ENCODE peak calls at places on chromosomes 5 and 9, in ten cellular contexts. Q is colonic mucosa, L is nephron progenitor cell, C is kidney, P is MCF 10A, Y is endothelial cell, N is fibroblast of the aortic adventitia, K is tibial nerve, S is gastrocnemius medialis, D is coronary artery. Z is an unnamed sample.

GRCh38 chr9:21710792-21711191 is 91.6 kb upstream of the MTAP start:
- DNase-seq in K (no peak), Y (no peak), D (no peak), P (no peak), S (no peak), N (no peak), L (no peak), Q (no peak), C (no peak), Z (no peak)

GRCh38 chr9:72579880-72580570 is 58.6 kb downstream of the TMC1 start:
- DNase-seq in C (no peak), N (peak), Y (no peak), P (peak), D (no peak), K (no peak), L (no peak), Q (no peak), S (no peak), Z (no peak)

GRCh38 chr9:113882636-113883164 is 6.6 kb downstream of the ZNF618 start:
- DNase-seq in S (no peak), L (no peak), C (no peak), P (no peak), K (no peak), N (peak), Q (no peak), Y (no peak), D (no peak), Z (no peak)

GRCh38 chr5:89735108-89735507 is 674.4 kb downstream of the CETN3 start:
- DNase-seq in Q (no peak), S (no peak), P (peak), C (no peak), N (peak), K (no peak), L (no peak), Y (no peak), D (no peak), Z (no peak)

GRCh38 chr5:100840364-100840763 is 62.7 kb downstream of the ST8SIA4 start:
- DNase-seq in K (no peak), P (peak), Y (no peak), C (no peak), L (no peak), Q (no peak), D (no peak), S (no peak), N (peak), Z (no peak)

GRCh38 chr5:93433422-93433821 is 147.6 kb downstream of the NR2F1-AS1 start:
- DNase-seq in S (no peak), C (no peak), N (peak), K (no peak), L (no peak), Q (no peak), P (peak), Y (no peak), D (no peak), Z (no peak)

GRCh38 chr9:127943746-127944145 is 6.1 kb upstream of the DPM2 start:
- DNase-seq in Y (peak), S (peak), N (peak), D (no peak), K (peak), C (peak), L (peak), Q (peak), P (peak), Z (peak)

GRCh38 chr9:21473236-21473635 is 8.9 kb downstream of the IFNE start:
- DNase-seq in N (no peak), C (no peak), Q (no peak), S (no peak), L (no peak), K (no peak), Y (no peak), P (no peak), D (no peak), Z (no peak)

GRCh38 chr5:41793156-41793770 is 77.0 kb downstream of the OXCT1 start:
- DNase-seq in D (no peak), N (peak), C (no peak), P (peak), K (no peak), S (no peak), Y (no peak), Q (no peak), L (no peak), Z (no peak)

GRCh38 chr9:135501261-135502167 is 1.0 kb downstream of the MRPS2 start:
- DNase-seq in L (no peak), P (no peak), Q (peak), K (no peak), C (peak), S (no peak), N (no peak), Y (no peak), D (no peak), Z (no peak)

GRCh38 chr9:99400184-99400731 is 178.2 kb downstream of the SEC61B start:
- DNase-seq in D (no peak), Q (no peak), C (peak), Y (no peak), S (no peak), L (no peak), P (no peak), N (no peak), K (no peak), Z (no peak)

GRCh38 chr5:167759411-167759821 is 532.0 kb upstream of the WWC1 start:
- DNase-seq in K (no peak), Q (no peak), C (no peak), N (peak), S (no peak), Y (no peak), P (peak), L (no peak), D (no peak), Z (no peak)

GRCh38 chr9:134182554-134183219 is 18.3 kb upstream of the RNU6ATAC start:
- DNase-seq in K (peak), C (peak), S (no peak), P (no peak), D (no peak), Y (no peak), N (peak), L (no peak), Q (no peak), Z (no peak)

GRCh38 chr5:3249401-3249800 is 346.2 kb upstream of the IRX1 start:
- DNase-seq in C (no peak), K (no peak), L (no peak), N (no peak), D (no peak), S (no peak), Y (no peak), P (no peak), Q (no peak), Z (no peak)

GRCh38 chr5:94872526-94872925 is 254.1 kb downstream of the SLF1 start:
- DNase-seq in S (no peak), Y (no peak), P (no peak), L (no peak), N (no peak), Q (no peak), D (no peak), K (no peak), C (no peak), Z (no peak)

GRCh38 chr5:3373391-3373790 is 222.2 kb upstream of the IRX1 start:
- DNase-seq in P (no peak), S (no peak), Q (no peak), L (no peak), Y (no peak), C (no peak), N (no peak), K (no peak), D (peak), Z (no peak)

GRCh38 chr5:53434566-53434965 is 45.9 kb upstream of the FST start:
- DNase-seq in Y (no peak), N (peak), L (no peak), D (no peak), Q (no peak), K (no peak), C (no peak), P (no peak), S (no peak), Z (no peak)

GRCh38 chr9:107425110-107426025 is 64.2 kb downstream of the KLF4 start:
- DNase-seq in Q (peak), D (peak), P (peak), C (peak), Y (peak), S (peak), N (peak), L (peak), K (peak), Z (peak)

GRCh38 chr9:4088680-4089079 is 211.2 kb downstream of the GLIS3 start:
- DNase-seq in Q (no peak), N (no peak), P (no peak), C (no peak), S (no peak), L (no peak), K (no peak), D (no peak), Y (no peak), Z (no peak)

GRCh38 chr9:134158753-134159392 is 5.5 kb downstream of the RNU6ATAC start:
- DNase-seq in L (no peak), N (no peak), C (no peak), Y (no peak), D (no peak), S (no peak), K (no peak), Q (no peak), P (no peak), Z (no peak)

GRCh38 chr9:77271023-77271690 is 93.8 kb downstream of the VPS13A start:
- DNase-seq in P (peak), Q (no peak), S (no peak), K (no peak), C (no peak), L (no peak), N (no peak), Y (no peak), D (no peak), Z (no peak)

GRCh38 chr5:2749514-2750025 is 1.9 kb downstream of the IRX2 start:
- DNase-seq in C (no peak), K (no peak), L (no peak), Q (no peak), S (no peak), P (peak), Y (no peak), D (peak), N (no peak), Z (no peak)

GRCh38 chr9:69658987-69659677 is 13.0 kb downstream of the APBA1 start:
- DNase-seq in P (no peak), N (no peak), L (no peak), K (no peak), Y (no peak), S (no peak), D (no peak), Q (no peak), C (no peak), Z (no peak)

GRCh38 chr5:147558826-147559225 is 49.0 kb upstream of the DPYSL3 start:
- DNase-seq in D (no peak), Q (peak), Y (peak), K (peak), N (peak), C (no peak), L (peak), P (peak), S (peak), Z (no peak)

GRCh38 chr9:8622871-8623270 is 823.3 kb upstream of the DMAC1 start:
- DNase-seq in K (no peak), N (no peak), S (no peak), Q (no peak), P (no peak), Y (no peak), L (no peak), C (no peak), D (no peak), Z (no peak)

GRCh38 chr9:72983056-72983455 is 30.2 kb upstream of the ALDH1A1 start:
- DNase-seq in C (no peak), S (no peak), L (no peak), Y (no peak), K (no peak), Q (no peak), D (no peak), N (no peak), P (no peak), Z (no peak)

GRCh38 chr5:74199436-74200210 is 440.9 kb downstream of the ENC1 start:
- DNase-seq in Q (no peak), C (no peak), Y (no peak), N (peak), P (no peak), L (no peak), D (no peak), S (no peak), K (no peak), Z (no peak)

GRCh38 chr9:131642496-131643083 is 97.3 kb downstream of the PRRT1B start:
- DNase-seq in S (no peak), Q (peak), D (no peak), K (no peak), L (no peak), C (no peak), N (no peak), Y (no peak), P (no peak), Z (no peak)

GRCh38 chr5:72556351-72557146 is 49.3 kb upstream of the ZNF366 start:
- DNase-seq in S (peak), Q (peak), P (no peak), L (peak), N (peak), Y (peak), D (no peak), K (peak), C (peak), Z (peak)
- TF ChIP-seq CTCF in S (no peak), Q (no peak), P (no peak), L (peak), N (no peak), Y (peak), D (no peak), K (no peak), C (no peak), Z (no peak)

GRCh38 chr5:9269024-9269423 is 276.9 kb downstream of the SEMA5A start:
- DNase-seq in K (no peak), S (no peak), L (no peak), P (peak), C (no peak), N (no peak), Y (no peak), D (no peak), Q (no peak), Z (no peak)
- TF ChIP-seq CTCF in K (no peak), S (no peak), L (no peak), P (no peak), C (no peak), N (no peak), Y (no peak), D (no peak), Q (no peak), Z (no peak)

GRCh38 chr9:32966036-32966435 is 35.4 kb downstream of the APTX start:
- DNase-seq in L (no peak), N (peak), S (no peak), Y (no peak), K (no peak), C (no peak), D (no peak), Q (no peak), P (no peak), Z (no peak)

GRCh38 chr9:32970554-32970953 is 30.9 kb downstream of the APTX start:
- DNase-seq in Q (no peak), C (no peak), D (no peak), L (no peak), K (no peak), P (no peak), S (no peak), N (no peak), Y (no peak), Z (no peak)

GRCh38 chr9:32969270-32969669 is 32.2 kb downstream of the APTX start:
- DNase-seq in C (no peak), Q (no peak), N (no peak), L (no peak), K (no peak), P (no peak), D (no peak), S (no peak), Y (no peak), Z (no peak)

DNA sequence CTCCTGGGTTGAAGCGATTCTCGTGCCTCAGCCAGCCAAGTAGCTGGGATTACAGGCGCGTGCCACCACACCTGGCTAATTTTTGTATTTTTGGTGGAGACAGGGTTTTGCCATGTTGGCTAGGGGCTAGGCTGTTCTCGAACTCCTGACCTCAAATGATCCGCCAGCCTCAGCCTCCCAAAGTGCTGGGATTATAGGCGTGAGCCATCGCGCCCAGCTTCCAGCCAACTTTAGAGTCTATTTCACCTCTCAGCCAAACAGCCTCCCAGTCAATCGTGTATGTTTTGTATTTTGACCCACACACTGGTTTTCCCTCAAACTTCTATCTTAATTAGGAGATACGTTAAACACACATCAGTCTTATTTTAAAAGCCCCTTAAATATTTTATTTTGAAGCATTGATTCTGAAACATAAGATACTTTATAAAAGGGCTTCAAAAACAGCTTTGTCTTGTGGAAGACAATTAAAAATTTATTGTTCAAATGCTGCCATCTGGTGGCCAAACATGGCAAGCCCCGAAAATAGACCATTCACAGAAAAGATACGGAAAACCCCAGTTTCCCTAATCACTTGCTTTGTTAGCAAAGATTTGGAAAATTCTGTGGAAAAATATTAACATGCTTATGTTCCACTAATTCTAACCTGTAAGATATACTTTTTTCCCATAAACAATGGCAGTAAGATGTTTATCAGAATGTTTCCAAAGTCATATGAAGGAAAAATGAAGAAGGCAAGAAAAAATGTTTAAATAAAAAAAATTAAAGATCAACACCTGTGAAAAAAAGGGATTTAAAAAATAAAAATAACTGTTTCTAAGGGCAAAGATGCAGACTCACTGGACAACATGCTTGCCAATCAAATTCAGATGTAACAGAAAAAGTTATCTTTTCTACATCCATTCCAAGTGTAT is 33.1 kb downstream of the APTX start:
- DNase-seq in S (peak), Q (peak), N (peak), Y (peak), P (peak), C (no peak), L (peak), D (no peak), K (peak), Z (no peak)
- TF ChIP-seq CTCF in S (peak), Q (peak), N (peak), Y (peak), P (peak), C (peak), L (peak), D (peak), K (peak), Z (no peak)

DNA sequence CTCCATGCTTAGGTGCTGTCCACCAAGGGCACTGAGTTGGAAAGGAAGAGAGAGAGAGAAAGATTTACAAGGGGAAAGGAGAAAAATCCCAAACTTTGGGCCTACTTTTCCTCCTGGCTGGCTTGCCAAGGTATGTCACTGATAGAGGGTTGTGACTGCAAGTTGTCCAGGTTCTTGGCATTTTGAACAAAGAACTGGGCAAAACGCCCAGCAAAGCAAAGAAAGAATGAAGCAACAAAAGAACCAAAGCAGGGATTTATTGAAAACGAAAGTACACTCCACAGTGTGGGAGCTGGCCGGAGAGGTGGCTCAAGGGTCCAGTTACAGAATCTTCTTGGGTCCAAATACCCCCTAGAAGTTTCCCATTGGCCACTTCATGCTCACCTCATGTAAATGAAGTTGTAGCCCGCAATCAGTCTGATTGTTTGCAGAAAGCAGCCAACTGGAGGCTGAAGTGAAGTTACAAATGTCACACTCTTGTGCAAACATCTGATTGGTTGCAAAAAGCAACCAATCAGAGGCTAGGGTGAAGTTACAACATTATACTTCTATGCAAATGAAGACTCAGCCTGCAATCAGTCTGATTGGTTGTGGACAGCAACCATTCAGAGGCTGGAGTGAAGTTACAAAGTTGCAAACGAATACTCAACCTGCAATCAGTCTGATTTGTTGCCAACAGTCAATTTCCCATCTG is 263.5 kb downstream of the YTHDC2 start:
- DNase-seq in C (no peak), S (no peak), N (peak), K (no peak), L (no peak), D (no peak), Y (no peak), P (peak), Q (no peak), Z (no peak)
- TF ChIP-seq CTCF in C (no peak), S (no peak), N (no peak), K (no peak), L (no peak), D (no peak), Y (no peak), P (no peak), Q (no peak), Z (no peak)

GRCh38 chr5:149035282-149035882 is 27.5 kb downstream of the SH3TC2 start:
- DNase-seq in N (peak), L (peak), Q (peak), P (peak), C (peak), K (peak), Y (peak), D (no peak), S (peak), Z (peak)
- TF ChIP-seq CTCF in N (peak), L (peak), Q (peak), P (peak), C (peak), K (peak), Y (peak), D (peak), S (peak), Z (no peak)

DNA sequence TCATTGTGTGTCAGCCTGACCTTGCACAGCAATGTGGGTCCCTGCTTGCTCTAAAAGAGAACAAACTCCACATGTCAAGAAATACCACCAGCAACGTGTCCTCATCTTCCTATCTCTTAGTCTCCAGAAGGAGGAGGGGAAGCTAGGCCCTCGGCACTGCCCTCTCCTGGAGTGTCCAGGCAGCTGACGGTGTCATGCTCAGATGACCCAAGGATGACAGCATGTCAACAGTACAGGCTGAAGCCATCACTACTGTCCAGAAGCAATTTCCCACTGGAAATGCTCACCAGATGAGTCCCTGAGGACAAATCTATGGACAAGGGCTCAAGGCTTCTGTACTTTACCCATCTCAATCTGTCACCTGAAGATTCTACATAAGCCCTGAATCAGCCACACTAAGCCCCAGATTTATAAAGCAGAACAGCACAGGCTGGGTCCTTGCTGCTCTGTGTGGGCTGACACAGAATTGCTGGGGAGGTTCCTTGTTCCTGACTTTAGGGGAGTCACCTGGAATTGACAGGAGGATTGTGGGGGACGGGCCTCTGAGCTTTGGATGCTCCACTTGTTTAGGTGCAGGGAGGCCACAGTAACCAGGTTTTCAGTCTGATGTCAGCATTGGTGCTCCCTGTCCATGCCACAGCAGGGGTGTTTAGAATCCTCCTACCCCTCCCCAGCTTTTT is 210.2 kb downstream of the DAB2IP start:
- DNase-seq in D (peak), Y (peak), S (peak), K (no peak), L (peak), C (no peak), Q (peak), N (no peak), P (peak), Z (no peak)
- TF ChIP-seq CTCF in D (no peak), Y (no peak), S (peak), K (peak), L (peak), C (peak), Q (no peak), N (peak), P (peak), Z (no peak)

GRCh38 chr5:15463231-15463630 is 36.7 kb upstream of the FBXL7 start:
- DNase-seq in Q (no peak), C (no peak), L (no peak), Y (no peak), D (no peak), N (peak), K (no peak), S (no peak), P (no peak), Z (no peak)
- TF ChIP-seq CTCF in Q (no peak), C (peak), L (peak), Y (peak), D (no peak), N (peak), K (peak), S (no peak), P (peak), Z (no peak)

DNA sequence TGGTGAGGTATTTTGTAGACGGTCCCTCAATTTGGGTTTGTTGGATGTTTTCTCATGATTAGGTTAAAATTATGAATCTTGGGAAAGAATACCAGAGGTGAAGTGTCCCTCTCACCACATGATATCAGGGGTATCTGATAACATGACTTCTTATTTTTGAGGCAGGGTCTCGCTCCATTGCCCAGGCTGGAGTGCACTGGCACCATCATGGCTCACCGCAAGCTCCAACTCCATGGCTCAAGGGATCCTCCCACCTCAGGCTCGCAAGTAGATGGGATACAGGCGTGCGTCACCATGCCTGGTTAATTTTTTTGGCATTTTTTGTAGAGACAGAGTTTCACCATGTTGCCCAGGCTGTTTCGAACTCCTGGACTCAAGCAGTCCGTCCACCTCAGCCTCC is 24.1 kb downstream of the SPRY4 start:
- DNase-seq in D (no peak), Q (no peak), S (no peak), Y (no peak), L (no peak), C (no peak), N (no peak), K (no peak), P (no peak), Z (no peak)
- TF ChIP-seq CTCF in D (no peak), Q (no peak), S (no peak), Y (no peak), L (no peak), C (no peak), N (no peak), K (no peak), P (no peak), Z (no peak)

Z was measured in activated B cell treated with CpG ODN at 0.5 μM for 24 hours.